ENCODE peak calls at places on chromosomes 4 and X, in four cellular contexts. P is sigmoid colon, O is endothelial cell of umbilical vein, M is HCT116. D is an unnamed sample.

GRCh38 chr4:125780747-125781146 is 466.0 kb downstream of the FAT4 start:
- DNase-seq in P (no peak), O (no peak), M (no peak), D (no peak)

GRCh38 chr4:145679520-145679919 is 426 bp upstream of the C4orf51 start:
- DNase-seq in P (peak; percentile 69), O (peak; percentile 66), M (peak; percentile 43), D (peak; percentile 80)

GRCh38 chrX:97096385-97096784 is 212.7 kb downstream of the RPA4 start:
- DNase-seq in P (no peak), O (no peak), M (no peak), D (no peak)

GRCh38 chrX:137549846-137550534 is 15.9 kb upstream of the ZIC3 start:
- DNase-seq in P (no peak), O (no peak), M (no peak), D (no peak)

GRCh38 chrX:70434914-70435586 is 9.6 kb upstream of the DLG3 start:
- DNase-seq in P (no peak), O (no peak), M (no peak), D (peak; percentile 13)

GRCh38 chr4:2219233-2219760 is 22.6 kb downstream of the HAUS3 start:
- DNase-seq in P (no peak), O (no peak), M (no peak), D (no peak)

GRCh38 chr4:90745176-90745575 is 618.0 kb downstream of the CCSER1 start:
- DNase-seq in P (no peak), O (no peak), M (peak; percentile 27), D (no peak)

GRCh38 chrX:49767231-49767630 is 61.9 kb upstream of the PAGE4 start:
- DNase-seq in P (no peak), O (no peak), M (no peak), D (no peak)

GRCh38 chr4:8675383-8675782 is 82.8 kb downstream of the CPZ start:
- DNase-seq in P (peak; percentile 55), O (no peak), M (no peak), D (no peak)

GRCh38 chr4:17476811-17477210 is 35.1 kb downstream of the QDPR start:
- DNase-seq in P (no peak), O (no peak), M (no peak), D (no peak)

GRCh38 chrX:142249721-142250120 is 44.6 kb upstream of the MAGEC2 start:
- DNase-seq in P (no peak), O (no peak), M (no peak), D (no peak)

GRCh38 chr4:169655401-169655800 is 35.0 kb downstream of the CLCN3 start:
- DNase-seq in P (no peak), O (no peak), M (no peak), D (no peak)

GRCh38 chrX:79195027-79195426 is 50.5 kb downstream of the GPR174 start:
- DNase-seq in P (no peak), O (no peak), M (no peak), D (no peak)

GRCh38 chr4:167021545-167022155 is 212.6 kb downstream of the SPOCK3 start:
- DNase-seq in P (peak; percentile 66), O (peak; percentile 70), M (peak; percentile 66), D (peak; percentile 32)

GRCh38 chr4:141810702-141811365 is 174.5 kb downstream of the IL15 start:
- DNase-seq in P (no peak), O (no peak), M (no peak), D (no peak)

GRCh38 chr4:102823897-102824296 is 3.5 kb downstream of the UBE2D3 start:
- DNase-seq in P (no peak), O (no peak), M (no peak), D (no peak)

GRCh38 chr4:45293335-45293734 is 567.0 kb upstream of the GNPDA2 start:
- DNase-seq in P (no peak), O (no peak), M (no peak), D (no peak)

GRCh38 chr4:76198411-76199237 is 15.0 kb downstream of the SCARB2 start:
- DNase-seq in P (peak; percentile 94), O (peak; percentile 95), M (no peak), D (peak; percentile 74)

GRCh38 chrX:123993326-123993725 is 31.8 kb downstream of the STAG2 start:
- DNase-seq in P (no peak), O (peak; percentile 70), M (no peak), D (no peak)

GRCh38 chrX:56764153-56764974 is 35.3 kb downstream of the NBDY start:
- DNase-seq in P (peak; percentile 91), O (peak; percentile 64), M (peak; percentile 19), D (peak; percentile 43)

GRCh38 chrX:56762707-56763555 is 33.9 kb downstream of the NBDY start:
- DNase-seq in P (peak; percentile 63), O (no peak), M (no peak), D (no peak)

GRCh38 chrX:56763556-56764152 is 34.6 kb downstream of the NBDY start:
- DNase-seq in P (peak; percentile 92), O (no peak), M (no peak), D (peak; percentile 59)

GRCh38 chrX:56761167-56761566 is 32.1 kb downstream of the NBDY start:
- DNase-seq in P (peak; percentile 47), O (no peak), M (no peak), D (no peak)

GRCh38 chrX:56762220-56762619 is 33.2 kb downstream of the NBDY start:
- DNase-seq in P (no peak), O (no peak), M (no peak), D (no peak)
- H3K27ac ChIP-seq in P (no peak overlapping the region), O (no peak overlapping the region), M (no peak overlapping the region), D (no peak overlapping the region)

GRCh38 chrX:153635788-153636668 is 11.0 kb upstream of the DUSP9 start:
- DNase-seq in P (peak; percentile 50), O (peak; percentile 30), M (no peak), D (no peak)
- TF ChIP-seq CTCF in P (no peak), O (peak; percentile 24), M (peak; percentile 76), D (no peak)

GRCh38 chr4:38665846-38666490 is 2.0 kb downstream of the KLF3 start:
- DNase-seq in P (no peak), O (peak; percentile 54), M (no peak), D (no peak)

GRCh38 chr4:38663021-38663800 is 788 bp upstream of the KLF3 start:
- DNase-seq in P (peak; percentile 80), O (peak; percentile 75), M (no peak), D (peak; percentile 31)

GRCh38 chr4:38667005-38667771 is 3.2 kb downstream of the KLF3 start:
- DNase-seq in P (peak; percentile 94), O (peak; percentile 99), M (peak; percentile 88), D (peak; percentile 71)

GRCh38 chr4:38663801-38664703 is at the start of gene KLF3:
- DNase-seq in P (peak; percentile 97), O (peak; percentile 86), M (peak; percentile 52), D (peak; percentile 92)

DNA sequence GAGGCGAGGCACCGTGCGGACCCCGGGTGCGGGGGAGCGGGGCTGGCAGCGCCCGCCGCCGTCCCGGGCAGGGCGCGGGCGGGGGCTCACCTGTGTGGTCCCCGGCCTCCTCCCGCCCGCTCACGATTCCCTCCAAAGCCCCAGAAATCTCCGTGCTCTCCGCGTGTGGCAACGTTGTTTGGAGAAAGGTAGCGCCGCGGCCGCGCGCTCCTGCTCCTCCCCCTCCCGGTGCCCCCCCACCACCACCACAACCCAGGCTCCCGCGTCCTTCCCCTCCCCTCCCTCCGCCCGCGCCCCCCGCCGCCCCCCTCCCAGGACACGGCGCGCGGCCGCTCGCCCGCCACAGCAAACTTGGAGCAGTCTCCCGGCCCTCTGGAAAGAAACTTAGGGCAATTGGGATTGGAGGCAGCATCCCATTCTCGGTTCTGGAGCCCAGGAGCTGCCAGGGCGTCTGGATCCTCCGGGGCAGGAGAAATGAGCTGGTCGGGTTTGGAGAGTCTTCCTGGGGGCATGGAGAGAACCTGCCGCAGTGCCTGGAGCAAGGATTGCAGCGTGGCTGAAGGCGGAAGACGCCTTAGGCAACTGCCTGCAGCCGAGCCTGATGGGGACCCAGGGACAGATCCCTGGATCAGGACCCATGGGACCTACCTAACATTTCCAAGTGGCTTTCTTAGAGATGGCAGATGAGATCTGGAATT is 854 bp downstream of the KLF3 start:
- DNase-seq in P (peak; percentile 88), O (peak; percentile 67), M (no peak), D (peak; percentile 56)
- TF ChIP-seq POLR2A in P (peak; percentile 55), O (no peak), M (no peak), D (peak; percentile 24)

GRCh38 chr4:6339818-6340445 is 70.3 kb downstream of the WFS1 start:
- DNase-seq in P (no peak), O (no peak), M (no peak), D (no peak)

GRCh38 chr4:6338951-6339817 is 69.5 kb downstream of the WFS1 start:
- DNase-seq in P (no peak), O (no peak), M (no peak), D (no peak)

GRCh38 chr4:6337331-6337935 is 67.8 kb downstream of the WFS1 start:
- DNase-seq in P (no peak), O (no peak), M (peak; percentile 54), D (no peak)

GRCh38 chr4:6340446-6341015 is 70.9 kb downstream of the WFS1 start:
- DNase-seq in P (no peak), O (no peak), M (no peak), D (no peak)

DNA sequence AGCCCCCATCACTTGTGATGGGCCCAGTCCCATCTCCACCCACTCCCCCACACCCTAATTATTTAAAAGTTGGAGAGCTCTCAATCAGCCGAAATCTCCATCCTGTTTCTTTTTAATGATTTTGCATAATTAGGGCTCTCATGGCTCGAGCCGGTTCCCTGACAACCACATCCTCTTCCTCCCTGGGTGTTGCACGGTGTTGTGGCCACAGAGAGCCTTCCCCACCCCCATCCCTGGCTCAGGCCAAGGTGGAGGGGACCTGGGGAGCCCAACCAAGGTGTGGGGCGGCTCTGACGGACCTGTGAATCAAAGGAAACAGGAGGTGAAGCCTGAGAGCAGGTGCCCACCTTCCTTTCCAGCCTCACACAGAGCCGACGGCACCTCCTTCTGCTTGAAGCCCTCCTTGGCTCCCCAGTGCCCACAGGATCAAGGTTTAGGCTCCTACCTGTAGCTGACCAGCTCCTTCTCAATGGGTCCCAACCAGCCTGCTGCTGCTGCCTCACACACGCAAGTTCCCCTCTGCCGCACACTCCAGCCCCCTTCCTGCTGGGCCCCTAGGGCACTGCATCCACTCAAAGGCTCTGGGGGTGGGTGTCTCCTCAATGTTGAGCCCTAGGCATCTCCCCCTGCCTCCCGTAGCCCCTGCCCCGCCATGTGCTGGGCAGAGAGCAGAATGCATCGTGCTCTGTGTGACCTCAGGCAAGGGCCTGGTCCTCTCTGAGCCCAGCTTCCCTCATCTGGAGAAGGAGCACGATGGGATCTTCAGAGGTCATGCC is 68.7 kb downstream of the WFS1 start:
- DNase-seq in P (no peak), O (no peak), M (no peak), D (no peak)
- H3K27ac ChIP-seq in P (no peak overlapping the region), O (no peak overlapping the region), M (no peak overlapping the region), D (no peak overlapping the region)

GRCh38 chr4:128060620-128061565 is at the start of gene LARP1B:
- DNase-seq in P (peak; percentile 97), O (peak; percentile 97), M (peak; percentile 87), D (peak; percentile 94)
- TF ChIP-seq CTCF in P (no peak), O (no peak), M (no peak), D (no peak)

GRCh38 chr4:11428701-11429571 is at the start of gene HS3ST1:
- DNase-seq in P (peak; percentile 87), O (peak; percentile 75), M (peak; percentile 94), D (peak; percentile 49)
- TF ChIP-seq POLR2A in P (peak; percentile 6), O (no peak), M (peak; percentile 54), D (no peak)

D was measured in gastrocnemius medialis.